ENCODE peak calls at places on chromosome 11, in five cellular contexts. V, M, J, Z and S are unnamed samples.

GRCh38 chr11:34682822-34683221 is 61.9 kb downstream of the EHF start:
- DNase-seq in V (no peak), M (no peak), J (no peak), Z (no peak), S (no peak)

GRCh38 chr11:35012467-35013191 is 96.2 kb downstream of the PDHX start:
- DNase-seq in V (no peak), M (no peak), J (peak; percentile 63), Z (no peak), S (no peak)

GRCh38 chr11:120183701-120184141 is 27.1 kb upstream of the OAF start:
- DNase-seq in V (no peak), M (no peak), J (no peak), Z (no peak), S (no peak)

GRCh38 chr11:64233913-64234839 is at the start of gene VEGFB:
- DNase-seq in V (peak; percentile 84), M (peak; percentile 49), J (peak; percentile 74), Z (peak; percentile 85), S (peak; percentile 52)

GRCh38 chr11:123690490-123690889 is 36.1 kb upstream of the SCN3B start:
- DNase-seq in V (no peak), M (no peak), J (no peak), Z (no peak), S (no peak)

GRCh38 chr11:102451693-102452460 is 688 bp downstream of the TMEM123 start:
- DNase-seq in V (peak; percentile 75), M (peak; percentile 75), J (peak; percentile 79), Z (peak; percentile 79), S (peak; percentile 63)

GRCh38 chr11:111977141-111978027 is 40.2 kb downstream of the DIXDC1 start:
- DNase-seq in V (peak; percentile 76), M (peak; percentile 8), J (peak; percentile 11), Z (peak; percentile 81), S (no peak)

GRCh38 chr11:65400295-65401072 is 14.0 kb downstream of the FRMD8 start:
- DNase-seq in V (no peak), M (no peak), J (no peak), Z (no peak), S (no peak)

GRCh38 chr11:45158891-45159605 is 12.6 kb downstream of the PRDM11 start:
- DNase-seq in V (no peak), M (no peak), J (no peak), Z (peak; percentile 40), S (no peak)

GRCh38 chr11:112161012-112161411 is 2.9 kb downstream of the IL18 start:
- DNase-seq in V (no peak), M (no peak), J (no peak), Z (no peak), S (no peak)